ENCODE peak calls at places on chromosome 6, in six cellular contexts. D is tibial nerve, H is astrocyte of the spinal cord, A is AG04449, F is dorsolateral prefrontal cortex, N is Panc1. Q is an unnamed sample.

GRCh38 chr6:150881911-150882481 is 16.5 kb downstream of the MTHFD1L start:
- DNase-seq in D (no peak), H (peak; percentile 89), A (peak; percentile 96), F (no peak), N (no peak), Q (peak; percentile 97)

GRCh38 chr6:90103056-90103793 is 193.4 kb downstream of the BACH2 start:
- DNase-seq in D (no peak), H (peak; percentile 25), A (no peak), F (no peak), N (no peak), Q (no peak)

GRCh38 chr6:107536183-107536582 is 46.3 kb downstream of the SOBP start:
- DNase-seq in D (no peak), H (no peak), A (no peak), F (no peak), N (no peak), Q (no peak)

GRCh38 chr6:38567436-38567835 is 72.3 kb downstream of the BTBD9 start:
- DNase-seq in D (peak; percentile 50), H (peak; percentile 90), A (peak; percentile 84), F (peak; percentile 63), N (no peak), Q (peak; percentile 85)

GRCh38 chr6:150336299-150336698 is 32.5 kb upstream of the IYD start:
- DNase-seq in D (no peak), H (no peak), A (peak; percentile 19), F (no peak), N (no peak), Q (peak; percentile 4)

GRCh38 chr6:17473554-17473953 is 80.2 kb downstream of the CAP2 start:
- DNase-seq in D (no peak), H (no peak), A (no peak), F (no peak), N (no peak), Q (no peak)

GRCh38 chr6:146544783-146545182 is 1.1 kb downstream of the RAB32 start:
- DNase-seq in D (no peak), H (no peak), A (no peak), F (no peak), N (no peak), Q (no peak)

GRCh38 chr6:25777856-25778649 is 23.5 kb downstream of the SLC17A4 start:
- DNase-seq in D (no peak), H (no peak), A (no peak), F (no peak), N (no peak), Q (no peak)

GRCh38 chr6:27592107-27592480 is 119.2 kb upstream of the ZNF184 start:
- DNase-seq in D (no peak), H (peak; percentile 31), A (no peak), F (no peak), N (no peak), Q (no peak)

GRCh38 chr6:151359486-151359885 is 31.9 kb downstream of the ZBTB2 start:
- DNase-seq in D (no peak), H (no peak), A (no peak), F (no peak), N (no peak), Q (no peak)

GRCh38 chr6:21348462-21349195 is 244.9 kb upstream of the SOX4 start:
- DNase-seq in D (no peak), H (peak; percentile 76), A (no peak), F (no peak), N (peak; percentile 20), Q (no peak)

GRCh38 chr6:137013738-137014602 is 30.8 kb downstream of the IL20RA start:
- DNase-seq in D (no peak), H (peak; percentile 57), A (peak; percentile 44), F (no peak), N (peak; percentile 15), Q (peak; percentile 66)

GRCh38 chr6:39361657-39362486 is 39.4 kb upstream of the KCNK16 start:
- DNase-seq in D (peak; percentile 43), H (peak; percentile 61), A (no peak), F (peak; percentile 80), N (peak; percentile 38), Q (peak; percentile 35)

GRCh38 chr6:4084444-4085328 is 5.7 kb upstream of the FAM217A start:
- DNase-seq in D (no peak), H (no peak), A (no peak), F (no peak), N (no peak), Q (no peak)

GRCh38 chr6:29011276-29011734 is 6.2 kb upstream of the ZNF311 start:
- DNase-seq in D (no peak), H (peak; percentile 64), A (no peak), F (peak; percentile 38), N (no peak), Q (peak; percentile 58)

GRCh38 chr6:29016559-29017427 is 11.7 kb upstream of the ZNF311 start:
- DNase-seq in D (peak; percentile 77), H (peak; percentile 84), A (no peak), F (peak; percentile 85), N (peak; percentile 76), Q (peak; percentile 68)

GRCh38 chr6:29019629-29020028 is 14.5 kb upstream of the ZNF311 start:
- DNase-seq in D (no peak), H (no peak), A (no peak), F (no peak), N (no peak), Q (no peak)

GRCh38 chr6:29017428-29017802 is 12.3 kb upstream of the ZNF311 start:
- DNase-seq in D (no peak), H (no peak), A (no peak), F (no peak), N (no peak), Q (no peak)

DNA sequence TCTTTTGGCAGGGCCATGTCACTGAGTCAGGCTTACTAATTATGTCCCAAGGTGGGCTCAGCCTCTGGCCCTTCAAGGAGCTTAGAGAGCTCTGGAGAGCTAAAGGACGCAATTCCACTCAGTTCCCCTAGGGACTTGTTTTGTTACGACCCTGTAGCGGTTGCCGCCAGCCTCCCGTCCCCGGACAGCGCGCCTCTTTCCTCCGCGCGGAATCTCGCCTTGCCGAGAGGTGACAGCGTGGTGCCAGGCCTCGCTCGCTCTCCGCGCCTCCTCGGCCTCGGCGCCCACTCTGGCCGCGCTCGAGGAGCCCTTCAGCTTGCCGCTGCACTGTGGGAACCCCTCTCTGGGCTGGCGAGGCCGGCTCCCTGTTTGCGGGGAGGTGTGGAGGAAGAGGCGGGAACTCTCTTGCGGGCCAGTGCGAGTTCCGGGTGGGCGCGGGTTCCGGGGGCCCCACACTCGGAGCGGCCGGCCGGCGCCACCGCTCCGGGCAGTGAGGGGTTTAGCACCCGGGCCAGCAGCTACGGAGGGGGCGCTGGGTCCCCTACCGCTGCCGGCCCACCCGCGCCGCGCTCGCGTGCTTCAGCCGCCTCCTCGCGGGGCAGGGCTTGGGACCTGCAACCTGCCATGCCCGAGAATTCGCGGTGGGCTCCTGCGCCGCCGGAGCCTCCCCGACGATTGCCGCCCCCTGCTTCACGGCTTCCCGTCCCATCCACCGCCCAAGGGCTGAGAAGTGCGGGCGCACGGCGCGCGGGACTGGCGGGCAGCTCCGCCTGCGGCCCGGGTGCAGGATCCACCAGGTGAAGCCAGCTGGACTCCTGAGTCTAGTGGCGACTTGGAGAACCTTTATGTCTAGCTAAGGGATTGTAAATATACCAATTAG is 9.9 kb upstream of the ZNF311 start:
- DNase-seq in D (no peak), H (no peak), A (no peak), F (no peak), N (no peak), Q (no peak)
- TF ChIP-seq CTCF in D (no peak), H (no peak), A (no peak), F (no peak), N (no peak), Q (peak; percentile 26)

GRCh38 chr6:5175195-5175594 is 85.6 kb downstream of the LYRM4 start:
- DNase-seq in D (no peak), H (no peak), A (no peak), F (peak; percentile 25), N (no peak), Q (no peak)
- TF ChIP-seq CTCF in D (no peak), H (peak; percentile 39), A (peak; percentile 10), F (peak; percentile 43), N (peak; percentile 65), Q (peak; percentile 68)

DNA sequence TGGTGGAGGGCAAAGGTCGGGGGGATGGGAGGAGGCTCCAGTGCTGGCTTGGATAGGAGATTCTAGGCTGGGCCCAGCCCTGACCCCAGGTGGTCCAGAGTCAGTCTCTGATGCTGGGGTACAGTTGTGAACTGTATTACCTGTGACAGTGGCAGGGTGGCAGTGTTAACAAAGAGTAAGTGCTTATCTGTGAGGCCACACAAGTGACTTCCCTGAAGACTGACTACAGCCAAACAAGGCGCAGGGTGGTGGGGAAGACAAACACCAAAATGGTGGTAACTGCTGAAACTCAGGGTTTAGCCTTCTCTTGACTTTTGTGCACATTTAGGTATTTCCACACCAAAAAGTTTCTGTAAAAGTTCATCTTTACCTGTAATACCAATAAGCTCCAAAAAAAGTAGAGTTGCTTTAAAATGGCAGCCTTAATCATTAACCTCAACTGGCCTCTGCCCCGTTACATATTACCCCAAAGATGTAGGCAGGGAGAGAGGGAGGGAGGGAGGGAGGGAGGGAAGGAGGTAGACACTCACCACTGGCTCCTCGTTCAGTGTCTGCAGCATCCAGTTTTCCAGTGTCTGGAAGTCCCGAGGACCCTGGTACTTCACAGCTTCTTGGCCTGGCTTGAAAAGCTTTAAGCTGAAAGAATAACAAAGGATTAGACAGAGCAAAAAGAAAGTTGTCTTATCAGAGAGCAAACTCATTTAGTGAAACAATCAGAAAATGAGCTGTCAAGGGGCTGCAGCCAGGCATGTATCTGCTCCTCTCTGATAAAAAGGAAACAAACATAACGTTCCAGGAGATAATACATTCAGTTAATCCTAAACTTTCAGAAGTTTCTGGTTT is 11.3 kb downstream of the TXNDC5 start:
- DNase-seq in D (no peak), H (no peak), A (no peak), F (no peak), N (no peak), Q (no peak)
- TF ChIP-seq CTCF in D (no peak), H (no peak), A (no peak), F (peak; percentile 35), N (no peak), Q (no peak)

DNA sequence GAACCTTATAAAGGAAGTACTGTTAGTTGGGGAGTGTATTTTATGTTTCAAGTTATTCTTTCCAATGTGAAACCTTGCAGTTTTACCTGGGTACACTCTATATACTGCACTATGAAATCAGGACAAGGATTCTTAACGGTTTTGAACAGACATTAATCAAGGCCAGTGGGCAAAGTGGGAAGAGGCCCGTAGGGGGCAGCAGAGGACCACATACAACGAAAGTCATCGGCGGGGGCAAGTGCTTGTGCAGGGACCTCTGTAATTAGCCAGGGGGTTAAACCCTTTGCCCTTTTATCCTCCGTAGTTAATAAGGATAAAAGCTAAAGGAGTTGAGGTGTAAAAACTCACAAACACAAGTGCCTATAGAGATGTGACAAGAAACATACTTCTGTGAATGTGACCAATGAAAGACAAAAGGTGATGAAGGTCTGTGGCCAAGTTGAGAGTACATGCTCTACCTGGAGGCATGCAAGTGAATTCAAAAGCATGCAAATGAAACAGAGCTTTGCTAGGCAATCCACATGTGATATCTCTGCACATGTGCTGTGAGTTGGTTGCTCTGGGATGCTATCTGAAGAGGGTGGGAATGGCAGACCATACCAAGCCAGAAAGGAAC is 392.7 kb upstream of the MAN1A1 start:
- DNase-seq in D (peak; percentile 56), H (peak; percentile 58), A (no peak), F (peak; percentile 59), N (peak; percentile 18), Q (no peak)
- TF ChIP-seq CTCF in D (peak; percentile 44), H (peak; percentile 87), A (peak; percentile 69), F (peak; percentile 70), N (peak; percentile 86), Q (peak; percentile 71)

Q was measured in HFFc6.